ENCODE peak calls at places on chromosomes 4 and X, in eight cellular contexts. D is iris pigment epithelial cell; P is OCI-LY7; W is DMS53; F is nucleus accumbens; Q is RWPE1; M is AG04449; Y is stimulated activated CD4-positive, alpha-beta T cell treated with anti-CD3 and anti-CD28 coated beads, Interleukin-1b, Interleukin-23, amount 100 ng/mL, for 24 hours. H is an unnamed sample.

GRCh38 chr4:184644553-184645307 is 4.5 kb downstream of the CASP3 start:
- DNase-seq in D (no peak), P (no peak), W (peak), F (no peak), Q (no peak), M (no peak), Y (no peak), H (no peak)

GRCh38 chrX:21959362-21960051 is 19.0 kb downstream of the SMS start:
- DNase-seq in D (no peak), P (no peak), W (no peak), F (no peak), Q (no peak), M (no peak), Y (no peak), H (no peak)

GRCh38 chrX:153434801-153435200 is 11.1 kb downstream of the TREX2 start:
- DNase-seq in D (no peak), P (no peak), W (no peak), F (no peak), Q (no peak), M (no peak), Y (no peak), H (no peak)

GRCh38 chrX:119899125-119899524 is 3.4 kb downstream of the AKAP14 start:
- DNase-seq in D (no peak), P (no peak), W (no peak), F (no peak), Q (no peak), M (no peak), Y (no peak), H (no peak)

GRCh38 chrX:37314526-37314925 is 34.6 kb upstream of the PRRG1 start:
- DNase-seq in D (peak), P (no peak), W (no peak), F (no peak), Q (no peak), M (peak), Y (no peak), H (no peak)

GRCh38 chrX:135572436-135572835 is 52.0 kb downstream of the INTS6L start:
- DNase-seq in D (no peak), P (peak), W (peak), F (no peak), Q (no peak), M (no peak), Y (no peak), H (no peak)

GRCh38 chr4:38082424-38083374 is 122.5 kb downstream of the PTTG2 start:
- DNase-seq in D (peak), P (no peak), W (no peak), F (no peak), Q (no peak), M (no peak), Y (no peak), H (peak)

GRCh38 chr4:87353592-87353991 is 30.9 kb upstream of the HSD17B13 start:
- DNase-seq in D (peak), P (peak), W (peak), F (no peak), Q (peak), M (no peak), Y (no peak), H (peak)

GRCh38 chr4:94566420-94566819 is 114.7 kb downstream of the PDLIM5 start:
- DNase-seq in D (no peak), P (no peak), W (no peak), F (no peak), Q (no peak), M (no peak), Y (no peak), H (no peak)

GRCh38 chr4:8726344-8726851 is 133.8 kb downstream of the CPZ start:
- DNase-seq in D (no peak), P (no peak), W (no peak), F (no peak), Q (no peak), M (no peak), Y (no peak), H (no peak)

GRCh38 chrX:148354906-148355305 is 145.5 kb upstream of the AFF2 start:
- DNase-seq in D (no peak), P (no peak), W (no peak), F (no peak), Q (no peak), M (no peak), Y (no peak), H (no peak)

GRCh38 chr4:72701987-72702819 is 133.2 kb upstream of the ADAMTS3 start:
- DNase-seq in D (peak), P (peak), W (peak), F (no peak), Q (peak), M (peak), Y (no peak), H (peak)

GRCh38 chr4:151604238-151604637 is 156.6 kb downstream of the GATB start:
- DNase-seq in D (peak), P (peak), W (peak), F (no peak), Q (peak), M (no peak), Y (no peak), H (peak)

GRCh38 chr4:152101546-152102183 is 340.9 kb upstream of the GATB start:
- DNase-seq in D (no peak), P (no peak), W (no peak), F (no peak), Q (no peak), M (no peak), Y (no peak), H (no peak)

GRCh38 chr4:102625232-102625930 is 124.2 kb downstream of the NFKB1 start:
- DNase-seq in D (peak), P (peak), W (peak), F (no peak), Q (no peak), M (no peak), Y (no peak), H (peak)

H was measured in HCEC 1CT.